ENCODE peak calls at places on chromosomes 7 and 10, in nine cellular contexts. I is hepatocyte, B is OCI-LY7, Q is HepG2, X is H1, J is PC-9, T is IMR-90, M is HCT116, P is A549. S is an unnamed sample.

GRCh38 chr10:30557884-30558283 is 71.7 kb downstream of the LYZL2 start:
- DNase-seq in I (peak; percentile 46), B (no peak), Q (peak; percentile 82), X (no peak), J (peak; percentile 64), T (peak; percentile 47), M (no peak), P (peak; percentile 38), S (peak; percentile 54)

GRCh38 chr7:1530946-1531262 is 402 bp downstream of the MAFK start:
- DNase-seq in I (peak; percentile 49), B (no peak), Q (no peak), X (no peak), J (no peak), T (no peak), M (no peak), P (no peak), S (no peak)

GRCh38 chr10:26738354-26738753 is 40.9 kb downstream of the PDSS1 start:
- DNase-seq in I (peak; percentile 31), B (no peak), Q (peak; percentile 12), X (no peak), J (no peak), T (no peak), M (no peak), P (no peak), S (no peak)

GRCh38 chr7:85823379-85823778 is 636.5 kb upstream of the SEMA3D start:
- DNase-seq in I (no peak), B (no peak), Q (no peak), X (no peak), J (no peak), T (no peak), M (no peak), P (no peak), S (peak; percentile 6)

GRCh38 chr10:98920807-98921206 is 314.8 kb downstream of the HPSE2 start:
- DNase-seq in I (peak; percentile 13), B (no peak), Q (no peak), X (no peak), J (no peak), T (peak; percentile 84), M (no peak), P (no peak), S (peak; percentile 74)

GRCh38 chr7:26688936-26689506 is 175.4 kb downstream of the SKAP2 start:
- DNase-seq in I (no peak), B (peak; percentile 35), Q (peak; percentile 56), X (no peak), J (no peak), T (no peak), M (no peak), P (no peak), S (no peak)

GRCh38 chr7:139620676-139621344 is 97.3 kb downstream of the CLEC2L start:
- DNase-seq in I (peak; percentile 56), B (peak; percentile 41), Q (peak; percentile 28), X (peak; percentile 93), J (peak; percentile 55), T (peak; percentile 21), M (peak; percentile 26), P (peak; percentile 65), S (no peak)

GRCh38 chr7:158581440-158582088 is 6.1 kb downstream of the PTPRN2 start:
- DNase-seq in I (peak; percentile 70), B (peak; percentile 3), Q (peak; percentile 80), X (no peak), J (peak; percentile 92), T (no peak), M (no peak), P (no peak), S (no peak)

GRCh38 chr10:34824870-34825269 is 9.8 kb upstream of the PARD3 start:
- DNase-seq in I (no peak), B (no peak), Q (no peak), X (peak; percentile 57), J (no peak), T (no peak), M (no peak), P (no peak), S (no peak)

GRCh38 chr7:118711631-118712156 is 487.2 kb downstream of the ANKRD7 start:
- DNase-seq in I (no peak), B (no peak), Q (no peak), X (no peak), J (no peak), T (no peak), M (no peak), P (no peak), S (no peak)

GRCh38 chr10:47253651-47254375 is 46.2 kb upstream of the GDF10 start:
- DNase-seq in I (no peak), B (no peak), Q (no peak), X (peak; percentile 43), J (no peak), T (peak; percentile 41), M (no peak), P (no peak), S (peak; percentile 52)

DNA sequence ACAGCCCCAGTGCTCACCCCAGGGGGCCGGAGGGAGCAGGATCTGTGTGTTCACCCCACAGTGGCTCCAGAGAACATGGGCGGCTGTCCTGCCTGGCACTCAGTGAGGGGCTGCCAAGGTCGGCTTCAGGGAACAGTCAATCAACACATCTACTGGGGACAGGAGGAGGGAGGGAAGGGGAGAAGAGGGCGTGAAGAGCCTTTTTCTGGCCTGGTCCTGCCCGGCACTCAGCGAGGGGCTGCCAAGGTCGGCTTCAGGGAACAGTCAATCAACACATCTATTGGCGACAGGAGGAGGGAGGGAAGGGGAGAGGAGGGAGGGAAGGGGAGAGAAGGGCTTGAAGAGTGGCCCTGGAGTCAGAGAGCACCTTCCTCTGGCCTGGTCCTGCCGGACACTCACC is 184.9 kb downstream of the ADARB2 start:
- DNase-seq in I (no peak), B (no peak), Q (no peak), X (no peak), J (no peak), T (no peak), M (no peak), P (no peak), S (no peak)
- H3K9me3 ChIP-seq in I (no peaks in the 10 kb centered on the region), B (no peaks in the 10 kb centered on the region), Q (no peaks in the 10 kb centered on the region), X (peaks cover 8% of the 10 kb centered on the region), J (no peaks in the 10 kb centered on the region), T (peaks cover 47% of the 10 kb centered on the region), M (no peaks in the 10 kb centered on the region), P (no peaks in the 10 kb centered on the region), S (no peaks in the 10 kb centered on the region)

GRCh38 chr7:93150200-93150835 is 2.1 kb upstream of the SAMD9L start:
- DNase-seq in I (peak; percentile 10), B (no peak), Q (no peak), X (no peak), J (peak; percentile 50), T (peak; percentile 73), M (no peak), P (no peak), S (peak; percentile 12)
- TF ChIP-seq CTCF in I (no peak), B (no peak), Q (no peak), X (no peak), J (no peak), T (no peak), M (no peak), P (no peak), S (no peak)

GRCh38 chr10:22429146-22429545 is 83.8 kb downstream of the SPAG6 start:
- DNase-seq in I (no peak), B (no peak), Q (no peak), X (no peak), J (peak; percentile 88), T (no peak), M (no peak), P (no peak), S (no peak)

GRCh38 chr10:22427890-22428571 is 82.7 kb downstream of the SPAG6 start:
- DNase-seq in I (peak; percentile 28), B (no peak), Q (no peak), X (no peak), J (peak; percentile 93), T (peak; percentile 90), M (peak; percentile 92), P (peak; percentile 52), S (peak; percentile 97)

GRCh38 chr10:22429981-22430421 is 84.7 kb downstream of the SPAG6 start:
- DNase-seq in I (no peak), B (no peak), Q (no peak), X (no peak), J (no peak), T (no peak), M (no peak), P (no peak), S (no peak)

GRCh38 chr10:22427101-22427500 is 81.8 kb downstream of the SPAG6 start:
- DNase-seq in I (peak; percentile 24), B (no peak), Q (no peak), X (no peak), J (peak; percentile 78), T (peak; percentile 72), M (peak; percentile 79), P (peak; percentile 34), S (peak; percentile 81)

GRCh38 chr10:22426653-22427052 is 81.4 kb downstream of the SPAG6 start:
- DNase-seq in I (no peak), B (no peak), Q (no peak), X (no peak), J (no peak), T (no peak), M (no peak), P (no peak), S (no peak)
- H3K4me2 ChIP-seq in I (no peak overlapping the region), B (no peak overlapping the region), Q (no peak overlapping the region), X (no peak overlapping the region), J (peak overlapping the region; percentile 91), T (no peak overlapping the region), M (peak overlapping the region; percentile 80), P (peak overlapping the region; percentile 70), S (no peak overlapping the region)

GRCh38 chr10:131077031-131077430 is 234.5 kb downstream of the TCERG1L start:
- DNase-seq in I (no peak), B (no peak), Q (no peak), X (no peak), J (no peak), T (no peak), M (no peak), P (no peak), S (no peak)
- H3K9me3 ChIP-seq in I (no peaks in the 10 kb centered on the region), B (no peaks in the 10 kb centered on the region), Q (no peaks in the 10 kb centered on the region), X (no peaks in the 10 kb centered on the region), J (no peaks in the 10 kb centered on the region), T (peaks cover 51% of the 10 kb centered on the region), M (no peaks in the 10 kb centered on the region), P (no peaks in the 10 kb centered on the region), S (peaks cover 6% of the 10 kb centered on the region)

GRCh38 chr7:142960955-142961512 is 1.1 kb downstream of the KEL start:
- DNase-seq in I (no peak), B (no peak), Q (no peak), X (no peak), J (no peak), T (no peak), M (peak; percentile 6), P (no peak), S (no peak)
- TF ChIP-seq CTCF in I (peak; percentile 24), B (peak; percentile 63), Q (no peak), X (no peak), J (peak; percentile 60), T (no peak), M (peak; percentile 50), P (no peak), S (no peak)

S was measured in fibroblast of lung.